ENCODE peak calls at places on chromosomes 13 and 19, in six cellular contexts. Q is spleen, M is uterus, R is keratinocyte, X is tibial nerve, Y is neural progenitor cell. O is an unnamed sample.
A peak's percentile ranks its signal among the peaks of the same experiment; 100 is the strongest.

GRCh38 chr13:67052550-67053237 is 177.4 kb downstream of the PCDH9 start:
- DNase-seq in Q (no peak), M (no peak), R (no peak), X (no peak), Y (peak; percentile 6), O (no peak)

GRCh38 chr13:34076943-34077703 is 259.2 kb downstream of the RFC3 start:
- DNase-seq in Q (no peak), M (no peak), R (no peak), X (no peak), Y (peak; percentile 3), O (peak; percentile 55)

GRCh38 chr19:292281-292884 is 1.2 kb upstream of the PLPP2 start:
- DNase-seq in Q (no peak), M (no peak), R (no peak), X (no peak), Y (no peak), O (no peak)

GRCh38 chr13:25490236-25490635 is 118.5 kb downstream of the ATP8A2 start:
- DNase-seq in Q (no peak), M (no peak), R (no peak), X (no peak), Y (no peak), O (no peak)

GRCh38 chr19:30341646-30342201 is 30.5 kb upstream of the ZNF536 start:
- DNase-seq in Q (no peak), M (no peak), R (no peak), X (no peak), Y (no peak), O (no peak)

GRCh38 chr13:39982745-39983144 is 327.3 kb downstream of the COG6 start:
- DNase-seq in Q (no peak), M (no peak), R (no peak), X (no peak), Y (no peak), O (no peak)

GRCh38 chr19:29665826-29666633 is 769 bp downstream of the PLEKHF1 start:
- DNase-seq in Q (no peak), M (peak; percentile 54), R (no peak), X (no peak), Y (peak; percentile 62), O (no peak)

GRCh38 chr19:37964109-37964508 is 57.1 kb downstream of the SIPA1L3 start:
- DNase-seq in Q (no peak), M (no peak), R (no peak), X (no peak), Y (no peak), O (no peak)

GRCh38 chr19:38800577-38801347 is 11.8 kb downstream of the LGALS7B start:
- DNase-seq in Q (no peak), M (no peak), R (no peak), X (no peak), Y (no peak), O (no peak)

GRCh38 chr13:27280009-27280646 is 9.5 kb downstream of the RASL11A start:
- DNase-seq in Q (no peak), M (no peak), R (no peak), X (no peak), Y (no peak), O (no peak)

GRCh38 chr19:34556500-34556899 is 74.9 kb downstream of the WTIP start:
- DNase-seq in Q (no peak), M (no peak), R (no peak), X (no peak), Y (peak; percentile 65), O (no peak)

GRCh38 chr19:49212302-49212701 is 54.7 kb downstream of the TRPM4 start:
- DNase-seq in Q (no peak), M (no peak), R (no peak), X (no peak), Y (no peak), O (no peak)

GRCh38 chr13:97275265-97275664 is 53.1 kb downstream of the MBNL2 start:
- DNase-seq in Q (no peak), M (no peak), R (no peak), X (no peak), Y (no peak), O (peak; percentile 68)

GRCh38 chr19:1067341-1068103 is 555 bp downstream of the ARHGAP45 start:
- DNase-seq in Q (peak; percentile 92), M (no peak), R (no peak), X (no peak), Y (no peak), O (no peak)

GRCh38 chr19:45340232-45340898 is at the start of gene KLC3:
- DNase-seq in Q (peak; percentile 68), M (no peak), R (no peak), X (no peak), Y (peak; percentile 76), O (no peak)

GRCh38 chr19:28239270-28239669 is 973.7 kb downstream of the UQCRFS1 start:
- DNase-seq in Q (no peak), M (no peak), R (no peak), X (no peak), Y (peak; percentile 69), O (no peak)

GRCh38 chr13:81874681-81875661 is 1534.0 kb upstream of the SPRY2 start:
- DNase-seq in Q (no peak), M (no peak), R (no peak), X (no peak), Y (peak; percentile 1), O (no peak)

GRCh38 chr19:11264452-11265176 is 2.3 kb upstream of the DOCK6 start:
- DNase-seq in Q (no peak), M (peak; percentile 55), R (no peak), X (no peak), Y (no peak), O (no peak)

GRCh38 chr19:1156305-1156801 is 17.7 kb downstream of the SBNO2 start:
- DNase-seq in Q (no peak), M (peak; percentile 44), R (no peak), X (no peak), Y (no peak), O (no peak)

GRCh38 chr13:109145631-109146030 is 516.2 kb downstream of the MYO16 start:
- DNase-seq in Q (no peak), M (peak; percentile 29), R (no peak), X (no peak), Y (peak; percentile 70), O (no peak)

GRCh38 chr13:31160857-31161582 is 684 bp downstream of the HSPH1 start:
- DNase-seq in Q (peak; percentile 89), M (peak; percentile 28), R (no peak), X (peak; percentile 19), Y (peak; percentile 78), O (no peak)

GRCh38 chr13:30873519-30873918 is 32.6 kb upstream of the MEDAG start:
- DNase-seq in Q (no peak), M (no peak), R (no peak), X (no peak), Y (peak; percentile 16), O (no peak)

GRCh38 chr13:66225071-66225470 is 1005.1 kb downstream of the PCDH9 start:
- DNase-seq in Q (no peak), M (no peak), R (no peak), X (no peak), Y (peak; percentile 57), O (no peak)

GRCh38 chr19:48102870-48103751 is 7.5 kb downstream of the PLA2G4C start:
- DNase-seq in Q (no peak), M (no peak), R (no peak), X (no peak), Y (peak; percentile 69), O (no peak)

GRCh38 chr13:97028441-97029299 is 34.4 kb upstream of the OXGR1 start:
- DNase-seq in Q (no peak), M (peak; percentile 36), R (no peak), X (peak; percentile 60), Y (peak; percentile 45), O (no peak)

GRCh38 chr19:51688665-51689571 is 4.2 kb upstream of the SPACA6 start:
- DNase-seq in Q (peak; percentile 84), M (peak; percentile 95), R (no peak), X (peak; percentile 74), Y (peak; percentile 91), O (peak; percentile 82)

GRCh38 chr13:27038323-27038722 is 133.3 kb downstream of the USP12 start:
- DNase-seq in Q (no peak), M (no peak), R (no peak), X (no peak), Y (no peak), O (no peak)

GRCh38 chr19:6278051-6278450 is 1.7 kb downstream of the MLLT1 start:
- DNase-seq in Q (no peak), M (no peak), R (no peak), X (no peak), Y (no peak), O (no peak)
- H3K4me3 ChIP-seq in Q (no peak overlapping the region), M (no peak overlapping the region), R (no peak overlapping the region), X (no peak overlapping the region), Y (no peak overlapping the region), O (peak overlapping the region; percentile 88)

GRCh38 chr19:5628470-5628869 is 5.6 kb downstream of the SAFB start:
- DNase-seq in Q (no peak), M (no peak), R (no peak), X (no peak), Y (no peak), O (no peak)

GRCh38 chr19:5632241-5632612 is 9.3 kb downstream of the SAFB start:
- DNase-seq in Q (no peak), M (no peak), R (no peak), X (no peak), Y (no peak), O (no peak)

GRCh38 chr19:5632657-5633056 is 9.8 kb downstream of the SAFB start:
- DNase-seq in Q (peak; percentile 12), M (peak; percentile 36), R (no peak), X (no peak), Y (no peak), O (no peak)

GRCh38 chr19:5628919-5629481 is 6.1 kb downstream of the SAFB start:
- DNase-seq in Q (peak; percentile 76), M (no peak), R (no peak), X (no peak), Y (no peak), O (no peak)

GRCh38 chr19:5631511-5632240 is 8.8 kb downstream of the SAFB start:
- DNase-seq in Q (no peak), M (peak; percentile 31), R (no peak), X (no peak), Y (no peak), O (no peak)
- H3K36me3 ChIP-seq in Q (peaks cover 8% of the 10 kb centered on the region), M (no peaks in the 10 kb centered on the region), R (peaks cover 35% of the 10 kb centered on the region), X (peaks cover 31% of the 10 kb centered on the region), Y (peaks cover 10% of the 10 kb centered on the region), O (peaks cover 5% of the 10 kb centered on the region)

GRCh38 chr19:19385131-19385899 is 20.2 kb upstream of the GATAD2A start:
- DNase-seq in Q (peak; percentile 100), M (peak; percentile 99), R (peak; percentile 99), X (peak; percentile 99), Y (peak; percentile 100), O (peak; percentile 98)
- TF ChIP-seq CTCF in Q (peak; percentile 53), M (no peak), R (peak; percentile 6), X (peak; percentile 22), Y (no peak), O (peak; percentile 26)

GRCh38 chr13:102312841-102313240 is 89.0 kb downstream of the FGF14 start:
- DNase-seq in Q (no peak), M (no peak), R (no peak), X (no peak), Y (no peak), O (no peak)
- H3K4me3 ChIP-seq in Q (no peak overlapping the region), M (no peak overlapping the region), R (no peak overlapping the region), X (no peak overlapping the region), Y (no peak overlapping the region), O (no peak overlapping the region)

GRCh38 chr19:43380771-43381386 is 27.4 kb downstream of the CD177 start:
- DNase-seq in Q (no peak), M (no peak), R (no peak), X (no peak), Y (no peak), O (no peak)

DNA sequence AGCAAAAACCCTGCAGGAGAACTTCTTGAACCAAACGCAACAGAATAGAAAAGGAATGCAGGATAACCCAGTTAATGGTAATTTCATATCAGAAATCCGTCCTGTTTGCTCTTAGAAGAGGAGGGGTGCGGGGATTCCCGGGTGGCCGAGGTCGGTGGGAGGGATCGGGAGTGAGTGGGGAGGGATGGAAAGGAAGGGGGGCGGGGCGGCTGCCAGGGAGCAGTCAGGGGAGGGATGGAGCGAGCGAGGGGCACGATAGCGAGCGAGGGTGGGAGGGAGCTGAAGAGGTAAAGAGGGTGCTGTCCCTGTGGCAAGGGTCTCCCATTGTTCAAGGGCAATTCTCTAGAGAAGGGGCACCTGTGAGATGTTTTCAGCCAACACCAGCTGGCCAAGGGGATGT is 26.5 kb downstream of the CD177 start:
- DNase-seq in Q (no peak), M (no peak), R (no peak), X (no peak), Y (no peak), O (no peak)
- H3K36me3 ChIP-seq in Q (no peaks in the 10 kb centered on the region), M (no peaks in the 10 kb centered on the region), R (no peaks in the 10 kb centered on the region), X (no peaks in the 10 kb centered on the region), Y (no peaks in the 10 kb centered on the region), O (no peaks in the 10 kb centered on the region)

O was measured in BJ.